ENCODE peak calls at places on chromosomes 16 and 17, in nine cellular contexts. V is heart right ventricle, A is right atrium auricular region, Y is body of pancreas, I is ascending aorta, G is RWPE1, Q is fibroblast of mammary gland, B is prostate gland, T is AG04449. S is an unnamed sample.

GRCh38 chr16:75947626-75948239 is 221.4 kb upstream of the CPHXL start:
- DNase-seq in V (no peak), A (no peak), Y (no peak), I (no peak), G (no peak), Q (no peak), B (no peak), T (no peak), S (no peak)

GRCh38 chr17:14203392-14203791 is 33.3 kb downstream of the CDRT15 start:
- DNase-seq in V (no peak), A (no peak), Y (no peak), I (no peak), G (no peak), Q (no peak), B (no peak), T (no peak), S (no peak)

GRCh38 chr16:79047337-79047736 is 553.2 kb downstream of the MAF start:
- DNase-seq in V (no peak), A (no peak), Y (no peak), I (no peak), G (peak; percentile 20), Q (no peak), B (no peak), T (no peak), S (no peak)

GRCh38 chr16:3651461-3652372 is 2.8 kb upstream of the DNASE1 start:
- DNase-seq in V (no peak), A (no peak), Y (no peak), I (no peak), G (no peak), Q (no peak), B (no peak), T (no peak), S (peak; percentile 9)

GRCh38 chr16:11914210-11914758 is 1.5 kb downstream of the GSPT1 start:
- DNase-seq in V (no peak), A (no peak), Y (no peak), I (no peak), G (no peak), Q (no peak), B (no peak), T (no peak), S (no peak)

GRCh38 chr17:82316651-82317393 is 586 bp downstream of the CD7 start:
- DNase-seq in V (peak; percentile 8), A (no peak), Y (no peak), I (no peak), G (no peak), Q (no peak), B (no peak), T (no peak), S (no peak)

GRCh38 chr16:77353587-77354263 is 81.1 kb downstream of the ADAMTS18 start:
- DNase-seq in V (no peak), A (no peak), Y (no peak), I (no peak), G (no peak), Q (no peak), B (no peak), T (no peak), S (no peak)

GRCh38 chr16:75491876-75492275 is 3.4 kb downstream of the CHST6 start:
- DNase-seq in V (no peak), A (no peak), Y (no peak), I (no peak), G (peak; percentile 43), Q (no peak), B (no peak), T (no peak), S (no peak)

GRCh38 chr17:68533887-68534700 is 21.9 kb downstream of the PRKAR1A start:
- DNase-seq in V (no peak), A (no peak), Y (no peak), I (no peak), G (no peak), Q (peak; percentile 89), B (no peak), T (no peak), S (no peak)

GRCh38 chr16:20875358-20875656 is 24.9 kb downstream of the DCUN1D3 start:
- DNase-seq in V (no peak), A (no peak), Y (no peak), I (no peak), G (no peak), Q (no peak), B (no peak), T (no peak), S (no peak)

GRCh38 chr16:87681990-87682570 is 79.8 kb downstream of the JPH3 start:
- DNase-seq in V (no peak), A (no peak), Y (no peak), I (no peak), G (no peak), Q (peak; percentile 56), B (peak; percentile 26), T (peak; percentile 14), S (no peak)

GRCh38 chr17:8300226-8300625 is 5.0 kb upstream of the SLC25A35 start:
- DNase-seq in V (no peak), A (no peak), Y (no peak), I (no peak), G (no peak), Q (no peak), B (no peak), T (no peak), S (no peak)

GRCh38 chr16:69190046-69190588 is 3.2 kb downstream of the SNTB2 start:
- DNase-seq in V (no peak), A (no peak), Y (no peak), I (no peak), G (no peak), Q (no peak), B (no peak), T (no peak), S (no peak)

GRCh38 chr17:28725660-28726395 is at the start of gene TLCD1:
- DNase-seq in V (peak; percentile 74), A (peak; percentile 72), Y (peak; percentile 78), I (no peak), G (peak; percentile 82), Q (peak; percentile 77), B (peak; percentile 61), T (no peak), S (peak; percentile 62)

GRCh38 chr16:9280067-9280466 is 188.6 kb downstream of the HAPSTR1 start:
- DNase-seq in V (no peak), A (no peak), Y (no peak), I (no peak), G (no peak), Q (no peak), B (no peak), T (no peak), S (no peak)

GRCh38 chr17:66567234-66568170 is 265.1 kb downstream of the PRKCA start:
- DNase-seq in V (peak; percentile 77), A (peak; percentile 78), Y (peak; percentile 83), I (peak; percentile 11), G (peak; percentile 63), Q (peak; percentile 82), B (peak; percentile 57), T (peak; percentile 74), S (peak; percentile 81)

DNA sequence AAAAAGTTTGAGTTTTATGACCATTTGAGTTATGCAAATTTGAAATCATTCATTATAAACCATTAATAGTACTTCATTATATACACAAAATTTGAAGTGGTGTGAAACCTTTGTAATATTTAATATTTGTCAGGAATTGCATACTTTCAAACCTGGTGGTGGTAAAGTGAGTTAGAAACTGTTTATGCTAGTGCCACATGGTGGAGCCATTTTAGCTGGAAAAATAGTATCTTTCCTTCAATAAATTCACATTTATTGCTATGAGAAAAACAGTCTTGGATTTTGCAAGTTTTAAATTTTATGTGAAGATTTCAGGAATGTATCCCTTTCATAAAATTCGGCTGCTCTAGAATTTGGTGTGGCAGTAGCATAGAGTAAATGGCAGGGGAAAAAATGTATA is 7.3 kb upstream of the BLMH start:
- DNase-seq in V (no peak), A (no peak), Y (no peak), I (no peak), G (no peak), Q (peak; percentile 29), B (no peak), T (no peak), S (no peak)
- TF ChIP-seq CTCF in V (no peak), A (no peak), Y (peak; percentile 8), I (no peak), G (no peak), Q (peak; percentile 37), B (no peak), T (peak; percentile 24), S (no peak)

GRCh38 chr17:11935734-11936406 is 61.4 kb downstream of the ZNF18 start:
- DNase-seq in V (no peak), A (no peak), Y (peak; percentile 15), I (no peak), G (peak; percentile 40), Q (peak; percentile 63), B (peak; percentile 38), T (no peak), S (no peak)
- TF ChIP-seq CTCF in V (peak; percentile 84), A (peak; percentile 75), Y (peak; percentile 56), I (peak; percentile 39), G (peak; percentile 96), Q (peak; percentile 98), B (peak; percentile 71), T (peak; percentile 45), S (peak; percentile 36)

GRCh38 chr17:74981979-74982662 is 5.3 kb upstream of the CDR2L start:
- DNase-seq in V (peak; percentile 81), A (peak; percentile 78), Y (peak; percentile 79), I (peak; percentile 51), G (no peak), Q (peak; percentile 64), B (peak; percentile 53), T (no peak), S (peak; percentile 59)
- TF ChIP-seq CTCF in V (peak; percentile 7), A (no peak), Y (peak; percentile 34), I (no peak), G (no peak), Q (no peak), B (no peak), T (no peak), S (peak; percentile 21)

GRCh38 chr17:35575759-35576158 is 2.6 kb downstream of the PEX12 start:
- DNase-seq in V (no peak), A (no peak), Y (no peak), I (no peak), G (no peak), Q (no peak), B (no peak), T (no peak), S (no peak)

GRCh38 chr17:35577826-35578194 is 561 bp downstream of the PEX12 start:
- DNase-seq in V (no peak), A (no peak), Y (peak; percentile 11), I (no peak), G (no peak), Q (peak; percentile 18), B (no peak), T (no peak), S (no peak)

GRCh38 chr17:35578929-35579448 is 618 bp upstream of the PEX12 start:
- DNase-seq in V (no peak), A (no peak), Y (no peak), I (no peak), G (peak; percentile 9), Q (no peak), B (no peak), T (no peak), S (no peak)

DNA sequence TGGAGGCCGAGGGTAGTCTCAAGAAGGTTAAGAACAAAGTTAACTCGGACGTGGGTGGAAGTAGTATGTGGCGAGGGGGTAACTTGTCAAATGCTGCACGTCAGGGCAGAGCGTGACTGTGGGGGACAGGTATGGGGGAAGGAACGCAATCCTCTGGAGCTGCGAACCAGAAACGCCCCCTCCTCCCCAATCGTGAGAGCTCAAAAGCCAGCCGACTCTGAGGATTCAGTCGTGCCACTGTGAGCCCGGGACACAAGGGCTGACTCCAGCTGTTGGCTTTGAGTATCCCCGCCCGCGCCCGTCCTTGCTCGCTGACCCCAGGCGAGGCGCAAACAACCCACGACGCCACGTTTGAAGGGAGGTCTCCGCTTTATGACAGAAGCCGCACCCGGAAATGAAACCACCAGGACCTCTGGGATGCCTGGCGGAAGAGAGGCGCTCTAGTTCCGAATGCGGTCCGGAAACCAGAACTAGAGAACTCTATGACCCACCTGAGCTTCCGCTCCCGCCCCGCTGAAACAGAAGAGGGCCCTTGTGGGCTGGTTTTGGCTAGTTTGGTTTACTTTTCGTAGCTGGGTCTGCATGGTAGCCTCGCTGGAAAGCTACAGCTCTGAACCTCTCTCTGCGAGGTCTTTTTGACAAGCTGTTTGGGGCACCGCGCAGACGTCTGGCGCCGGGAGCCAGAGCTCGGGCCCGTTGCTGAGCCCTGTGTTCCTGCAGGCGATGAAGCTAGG is at the start of gene PEX12:
- DNase-seq in V (peak; percentile 84), A (peak; percentile 89), Y (peak; percentile 92), I (peak; percentile 67), G (peak; percentile 77), Q (peak; percentile 85), B (peak; percentile 88), T (no peak), S (peak; percentile 93)
- TF ChIP-seq CTCF in V (no peak), A (no peak), Y (peak; percentile 13), I (no peak), G (no peak), Q (no peak), B (no peak), T (no peak), S (no peak)